ENCODE peak calls at places on chromosomes 6 and 20, in eight cellular contexts. I is spleen, G is upper lobe of left lung, O is HepG2, D is MM.1S, K is pancreas, W is left lung, L is ascending aorta. C is an unnamed sample. For H3K27me3, the result is how much of the 10 kb centered on the place peaks cover.

GRCh38 chr6:19434065-19434464 is 403.1 kb upstream of the ID4 start:
- DNase-seq in I (no peak), G (no peak), O (no peak), D (no peak), K (no peak), W (no peak), L (no peak), C (no peak)

GRCh38 chr6:149128489-149129145 is 188.9 kb upstream of the TAB2 start:
- DNase-seq in I (no peak), G (no peak), O (no peak), D (no peak), K (no peak), W (no peak), L (no peak), C (no peak)

GRCh38 chr6:132199343-132199742 is 201.9 kb downstream of the MOXD1 start:
- DNase-seq in I (no peak), G (no peak), O (no peak), D (no peak), K (no peak), W (no peak), L (no peak), C (no peak)

GRCh38 chr20:15700147-15700765 is 873.0 kb downstream of the KIF16B start:
- DNase-seq in I (no peak), G (no peak), O (no peak), D (no peak), K (no peak), W (no peak), L (no peak), C (peak)

GRCh38 chr20:24678351-24679106 is 209.1 kb downstream of the SYNDIG1 start:
- DNase-seq in I (peak), G (no peak), O (no peak), D (no peak), K (no peak), W (no peak), L (peak), C (no peak)

GRCh38 chr6:158170656-158171081 is 2.5 kb downstream of the GTF2H5 start:
- DNase-seq in I (no peak), G (no peak), O (peak), D (no peak), K (no peak), W (no peak), L (no peak), C (no peak)

GRCh38 chr20:29878777-29879442 is 1378.6 kb upstream of the DEFB115 start:
- DNase-seq in I (peak), G (no peak), O (no peak), D (no peak), K (no peak), W (no peak), L (no peak), C (no peak)

GRCh38 chr20:63138855-63139341 is 77.0 kb downstream of the YTHDF1 start:
- DNase-seq in I (peak), G (no peak), O (no peak), D (no peak), K (no peak), W (no peak), L (no peak), C (no peak)

GRCh38 chr6:168451805-168452204 is 10.8 kb downstream of the SMOC2 start:
- DNase-seq in I (no peak), G (no peak), O (no peak), D (no peak), K (no peak), W (no peak), L (no peak), C (no peak)

GRCh38 chr6:113630365-113630737 is 226.8 kb upstream of the MARCKS start:
- DNase-seq in I (no peak), G (no peak), O (no peak), D (no peak), K (no peak), W (no peak), L (no peak), C (no peak)

GRCh38 chr20:49270177-49270576 is 7.7 kb downstream of the ZNFX1 start:
- DNase-seq in I (no peak), G (no peak), O (no peak), D (no peak), K (no peak), W (no peak), L (no peak), C (no peak)

GRCh38 chr6:40349092-40349491 is 238.1 kb downstream of the LRFN2 start:
- DNase-seq in I (no peak), G (peak), O (no peak), D (no peak), K (no peak), W (no peak), L (peak), C (no peak)

GRCh38 chr6:128465368-128466343 is 54.7 kb downstream of the PTPRK start:
- DNase-seq in I (no peak), G (no peak), O (no peak), D (no peak), K (no peak), W (no peak), L (no peak), C (no peak)

GRCh38 chr6:135286962-135287525 is 105.9 kb downstream of the MYB start:
- DNase-seq in I (no peak), G (no peak), O (no peak), D (no peak), K (no peak), W (no peak), L (no peak), C (no peak)

GRCh38 chr6:125338381-125338780 is 36.6 kb upstream of the HDDC2 start:
- DNase-seq in I (no peak), G (no peak), O (no peak), D (no peak), K (no peak), W (no peak), L (no peak), C (no peak)

GRCh38 chr6:7537560-7538174 is 3.8 kb upstream of the DSP start:
- DNase-seq in I (no peak), G (no peak), O (no peak), D (no peak), K (no peak), W (no peak), L (no peak), C (no peak)

GRCh38 chr6:79463721-79464120 is 73.5 kb downstream of the LCA5 start:
- DNase-seq in I (no peak), G (no peak), O (peak), D (no peak), K (no peak), W (no peak), L (no peak), C (no peak)

GRCh38 chr6:83183082-83183828 is 9.8 kb downstream of the PGM3 start:
- DNase-seq in I (no peak), G (no peak), O (no peak), D (no peak), K (no peak), W (no peak), L (no peak), C (no peak)

GRCh38 chr6:508614-509013 is 117.1 kb downstream of the IRF4 start:
- DNase-seq in I (no peak), G (no peak), O (no peak), D (no peak), K (no peak), W (no peak), L (no peak), C (no peak)

GRCh38 chr6:17276766-17277165 is 4.4 kb upstream of the RBM24 start:
- DNase-seq in I (no peak), G (no peak), O (no peak), D (no peak), K (no peak), W (no peak), L (no peak), C (no peak)

GRCh38 chr6:28081486-28081751 is 1.1 kb downstream of the ZNF165 start:
- DNase-seq in I (no peak), G (no peak), O (no peak), D (no peak), K (no peak), W (no peak), L (no peak), C (no peak)

GRCh38 chr6:6749791-6750434 is 161.4 kb downstream of the LY86 start:
- DNase-seq in I (no peak), G (peak), O (peak), D (no peak), K (peak), W (peak), L (peak), C (peak)

GRCh38 chr6:112760831-112761230 is 413.7 kb downstream of the RFPL4B start:
- DNase-seq in I (no peak), G (no peak), O (no peak), D (no peak), K (no peak), W (no peak), L (no peak), C (no peak)

GRCh38 chr6:147712841-147713240 is 204.4 kb downstream of the SAMD5 start:
- DNase-seq in I (no peak), G (no peak), O (no peak), D (no peak), K (no peak), W (no peak), L (no peak), C (no peak)

GRCh38 chr20:14576478-14576877 is 239.1 kb upstream of the FLRT3 start:
- DNase-seq in I (no peak), G (no peak), O (no peak), D (no peak), K (no peak), W (no peak), L (no peak), C (no peak)

GRCh38 chr6:37222125-37222967 is 35.2 kb upstream of the TBC1D22B start:
- DNase-seq in I (peak), G (peak), O (peak), D (peak), K (peak), W (peak), L (peak), C (peak)

GRCh38 chr6:38801305-38801704 is 86.2 kb downstream of the DNAH8 start:
- DNase-seq in I (no peak), G (no peak), O (no peak), D (no peak), K (no peak), W (no peak), L (no peak), C (no peak)

GRCh38 chr6:87483929-87484328 is 11.2 kb downstream of the SLC35A1 start:
- DNase-seq in I (no peak), G (no peak), O (peak), D (peak), K (no peak), W (no peak), L (no peak), C (no peak)

GRCh38 chr6:50834929-50835328 is 16.3 kb downstream of the TFAP2B start:
- DNase-seq in I (no peak), G (no peak), O (no peak), D (no peak), K (no peak), W (no peak), L (no peak), C (no peak)

GRCh38 chr20:64107736-64108457 is 532 bp upstream of the NPBWR2 start:
- DNase-seq in I (peak), G (peak), O (no peak), D (no peak), K (no peak), W (peak), L (peak), C (peak)

GRCh38 chr20:14617123-14617522 is 279.7 kb upstream of the FLRT3 start:
- DNase-seq in I (no peak), G (no peak), O (no peak), D (no peak), K (no peak), W (no peak), L (no peak), C (no peak)

GRCh38 chr6:137871299-137871698 is 4.2 kb downstream of the TNFAIP3 start:
- DNase-seq in I (peak), G (no peak), O (no peak), D (no peak), K (no peak), W (no peak), L (no peak), C (no peak)
- H3K4me3 ChIP-seq in I (peak), G (no peak), O (peak), D (peak), K (peak), W (no peak), L (no peak), C (no peak)

GRCh38 chr6:11598687-11599086 is 61.1 kb downstream of the TMEM170B start:
- DNase-seq in I (no peak), G (no peak), O (peak), D (no peak), K (no peak), W (no peak), L (no peak), C (no peak)

GRCh38 chr6:11593096-11593495 is 55.5 kb downstream of the TMEM170B start:
- DNase-seq in I (no peak), G (no peak), O (no peak), D (no peak), K (no peak), W (no peak), L (no peak), C (no peak)

GRCh38 chr6:11592289-11592906 is 54.8 kb downstream of the TMEM170B start:
- DNase-seq in I (no peak), G (no peak), O (no peak), D (no peak), K (no peak), W (no peak), L (no peak), C (no peak)

GRCh38 chr6:11596640-11597237 is 59.2 kb downstream of the TMEM170B start:
- DNase-seq in I (no peak), G (no peak), O (no peak), D (no peak), K (no peak), W (no peak), L (no peak), C (no peak)

DNA sequence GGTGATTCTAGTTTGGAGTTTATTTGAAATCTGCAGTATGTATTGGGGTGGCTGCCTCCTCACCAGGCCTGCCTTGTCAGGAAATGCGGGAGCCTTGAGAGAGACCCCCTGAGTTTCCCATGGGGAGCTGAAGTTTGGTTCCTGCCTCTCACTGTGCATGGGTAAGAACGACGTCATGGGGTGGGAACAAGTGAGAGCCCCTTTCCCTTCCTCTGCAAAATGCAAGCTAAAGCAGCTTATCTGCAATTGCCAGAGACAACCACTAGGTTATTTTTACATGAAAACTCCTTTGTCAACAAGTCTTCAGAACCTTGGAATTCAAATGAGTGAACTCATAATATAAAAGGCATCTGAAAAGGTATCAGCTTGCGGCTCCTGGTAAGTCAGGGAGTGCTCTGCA is 58.4 kb downstream of the TMEM170B start:
- DNase-seq in I (no peak), G (no peak), O (no peak), D (no peak), K (no peak), W (no peak), L (no peak), C (no peak)
- TF ChIP-seq CTCF in I (no peak), G (no peak), O (no peak), D (peak), K (no peak), W (no peak), L (no peak), C (no peak)

GRCh38 chr20:57470666-57471495 is 54.1 kb downstream of the CTCFL start:
- DNase-seq in I (peak), G (no peak), O (no peak), D (no peak), K (no peak), W (no peak), L (no peak), C (no peak)
- H3K27me3 ChIP-seq in I (under half), G (under half), O (under half), D (under half), K (under half), W (under half), L (under half), C (under half)

DNA sequence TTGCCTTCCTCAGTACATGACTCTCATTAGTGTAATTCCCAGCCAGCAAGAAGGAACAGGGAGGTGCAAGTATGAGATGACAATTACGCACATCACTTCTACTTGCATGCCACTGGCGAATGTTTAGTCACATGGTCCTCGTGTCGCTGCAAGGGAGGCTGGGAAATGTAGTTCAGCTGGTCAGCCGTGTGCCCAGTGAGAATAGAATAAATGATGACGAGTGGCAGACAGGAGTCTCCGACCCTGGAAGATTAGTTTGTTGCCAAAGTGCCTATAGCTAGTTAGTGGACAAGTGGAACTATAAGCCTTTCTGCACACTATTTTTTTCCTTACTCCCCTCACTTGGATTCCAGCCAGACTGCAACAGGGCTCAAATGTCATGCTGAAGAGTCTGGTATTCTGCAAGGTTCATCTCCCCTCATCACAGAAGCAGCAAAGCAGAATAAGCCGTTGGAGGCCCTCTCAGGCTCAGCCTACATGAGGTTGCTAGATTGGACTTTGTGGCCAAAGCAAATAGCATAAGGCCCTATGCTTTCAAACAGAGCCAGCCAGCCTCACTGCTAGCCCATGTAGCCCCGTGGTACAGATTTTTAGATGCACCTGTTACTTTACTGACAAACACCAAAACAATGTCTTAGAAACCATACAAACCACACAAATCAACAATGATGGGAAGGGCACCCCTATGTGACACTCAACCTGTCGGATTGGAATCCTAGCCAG is 9.7 kb downstream of the LINC00237 start:
- DNase-seq in I (no peak), G (peak), O (peak), D (no peak), K (no peak), W (no peak), L (no peak), C (peak)
- H3K4me3 ChIP-seq in I (no peak), G (no peak), O (peak), D (no peak), K (no peak), W (no peak), L (no peak), C (no peak)

GRCh38 chr6:103797738-103798137 is 1062.0 kb downstream of the HACE1 start:
- DNase-seq in I (no peak), G (no peak), O (no peak), D (peak), K (no peak), W (no peak), L (no peak), C (no peak)
- TF ChIP-seq CTCF in I (no peak), G (no peak), O (peak), D (peak), K (no peak), W (no peak), L (no peak), C (peak)

C was measured in dorsolateral prefrontal cortex.